ENCODE peak calls at places on chromosomes 12 and 14, in four cellular contexts. U is H1, V is HepG2, M is K562. F is an unnamed sample.

GRCh38 chr12:123445388-123446344 is 9.2 kb upstream of the RILPL2 start:
- DNase-seq in M (no peak), U (no peak), V (no peak), F (peak; percentile 56)

GRCh38 chr12:26845057-26845666 is 12.2 kb upstream of the ITPR2 start:
- DNase-seq in M (peak; percentile 52), V (peak; percentile 51), U (no peak), F (peak; percentile 50)

GRCh38 chr14:62409909-62410308 is 635.3 kb downstream of the KCNH5 start:
- DNase-seq in V (no peak), U (no peak), M (no peak), F (no peak)

GRCh38 chr12:57590892-57591566 is at the start of gene PIP4K2C:
- DNase-seq in U (peak; percentile 81), M (peak; percentile 92), V (peak; percentile 77), F (peak; percentile 80)

GRCh38 chr12:28026701-28027100 is 54.2 kb upstream of the PTHLH start:
- DNase-seq in M (peak; percentile 17), V (no peak), U (no peak), F (no peak)

GRCh38 chr12:121217066-121217465 is 7.1 kb downstream of the P2RX4 start:
- DNase-seq in M (no peak), U (no peak), V (peak; percentile 42), F (no peak)

GRCh38 chr12:28941248-28941647 is 207.8 kb upstream of the FAR2 start:
- DNase-seq in V (no peak), U (no peak), M (no peak), F (no peak)

GRCh38 chr12:14572401-14572800 is 4.7 kb upstream of the PLBD1 start:
- DNase-seq in M (no peak), U (no peak), V (no peak), F (no peak)

GRCh38 chr12:115709410-115710065 is 568.0 kb downstream of the MED13L start:
- DNase-seq in U (no peak), V (no peak), M (no peak), F (no peak)

GRCh38 chr14:34331728-34332623 is 130.1 kb downstream of the SPTSSA start:
- DNase-seq in U (peak; percentile 29), M (peak; percentile 73), V (peak; percentile 95), F (peak; percentile 82)

GRCh38 chr12:92550234-92550633 is 152.6 kb upstream of the PLEKHG7 start:
- DNase-seq in U (no peak), M (no peak), V (no peak), F (no peak)

GRCh38 chr14:79557309-79557708 is 654.0 kb downstream of the DIO2 start:
- DNase-seq in V (no peak), U (no peak), M (no peak), F (no peak)

GRCh38 chr12:24780969-24781368 is 167.9 kb downstream of the BCAT1 start:
- DNase-seq in V (no peak), U (no peak), M (peak; percentile 26), F (no peak)
- TF ChIP-seq HDAC2 in V (no peak), U (no peak), M (no peak), F (no peak)

GRCh38 chr12:7042847-7043246 is 17.7 kb upstream of the C1S start:
- DNase-seq in V (peak; percentile 34), M (peak; percentile 64), U (no peak), F (peak; percentile 69)
- TF ChIP-seq CEBPB in V (no peak), M (no peak), U (no peak), F (no peak)

GRCh38 chr14:98578204-98578603 is 693.8 kb downstream of the BCL11B start:
- DNase-seq in U (no peak), M (no peak), V (no peak), F (peak; percentile 13)
- TF ChIP-seq JUN in U (no peak), M (no peak), V (no peak), F (no peak)

DNA sequence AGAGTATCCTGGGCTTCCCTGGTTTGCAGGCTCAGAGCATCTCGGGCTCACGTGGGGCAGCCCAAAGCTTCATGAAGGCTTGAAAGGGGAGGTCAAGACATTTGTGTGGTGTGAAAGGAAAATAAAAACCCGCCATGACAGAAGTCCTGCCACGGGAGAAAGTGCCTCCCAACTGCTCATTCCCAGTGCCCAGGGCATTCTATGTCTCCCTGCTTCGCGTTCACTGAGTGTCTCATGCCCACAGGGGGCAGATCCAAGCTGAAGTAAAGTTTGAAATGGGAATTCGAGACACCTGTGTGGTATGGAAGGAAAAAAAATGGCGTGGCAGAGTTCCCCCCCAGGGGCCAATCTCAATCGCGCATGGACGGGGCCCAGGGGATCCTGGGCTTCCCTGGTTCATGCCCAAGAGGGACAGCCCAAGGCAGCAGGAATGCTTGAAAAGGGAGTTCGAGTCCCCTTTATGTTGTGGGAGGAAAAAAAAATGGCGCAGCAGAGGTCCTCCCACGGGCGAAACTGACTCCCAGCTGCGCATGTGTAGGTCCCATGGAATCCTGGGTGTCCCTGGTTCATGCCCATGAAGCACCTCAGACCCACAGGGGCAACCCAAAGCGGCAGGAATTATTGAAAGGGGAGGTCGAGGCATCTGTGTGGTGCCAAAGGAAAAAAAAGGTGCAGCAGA is 576.7 kb downstream of the ALG10 start:
- DNase-seq in V (no peak), M (no peak), U (no peak), F (no peak)
- TF ChIP-seq HDAC2 in V (no peak), M (no peak), U (no peak), F (no peak)

GRCh38 chr14:103231376-103232019 is 102.5 kb upstream of the EIF5 start:
- DNase-seq in V (no peak), U (no peak), M (no peak), F (no peak)

GRCh38 chr14:103230658-103231334 is 103.2 kb upstream of the EIF5 start:
- DNase-seq in V (no peak), M (no peak), U (no peak), F (no peak)

GRCh38 chr14:103232831-103233319 is 101.2 kb upstream of the EIF5 start:
- DNase-seq in U (no peak), V (no peak), M (no peak), F (no peak)

GRCh38 chr14:103233328-103233727 is 100.7 kb upstream of the EIF5 start:
- DNase-seq in M (no peak), U (no peak), V (no peak), F (no peak)

DNA sequence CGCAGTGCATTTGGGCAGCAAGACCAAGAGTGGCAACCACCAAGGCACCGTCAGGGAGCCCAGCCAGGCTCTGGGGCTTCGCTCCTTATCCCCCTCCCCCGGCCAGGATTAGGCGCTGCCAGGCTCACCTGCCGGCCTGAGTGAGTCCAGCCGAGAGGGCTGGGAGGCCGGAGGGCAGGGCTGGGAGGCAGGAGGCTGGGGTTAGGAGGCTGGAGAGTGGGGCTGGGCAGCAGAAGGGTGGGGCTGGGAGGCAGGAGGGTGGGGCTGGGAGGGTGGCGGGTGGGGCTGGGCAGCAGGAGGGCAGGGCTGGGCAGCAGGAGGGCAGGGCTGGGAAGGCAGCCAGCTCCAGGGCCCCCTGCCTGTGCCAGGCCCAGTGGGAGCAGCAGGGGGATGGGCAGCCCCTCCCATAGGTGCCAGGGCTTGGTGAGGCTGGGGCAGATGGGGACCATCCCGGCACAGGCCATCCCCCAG is 101.7 kb upstream of the EIF5 start:
- DNase-seq in U (no peak), V (no peak), M (no peak), F (peak; percentile 33)
- TF ChIP-seq CEBPB in U (no peak), V (no peak), M (no peak), F (no peak)

GRCh38 chr14:59354666-59355065 is 110.5 kb downstream of the GPR135 start:
- DNase-seq in U (no peak), M (no peak), V (no peak), F (no peak)
- TF ChIP-seq JUN in U (no peak), M (no peak), V (no peak), F (no peak)

F was measured in A549.